ENCODE peak calls at places on chromosomes 2 and 18, in four cellular contexts. K is RCC 7860; L is stimulated activated CD8-positive, alpha-beta memory T cell treated with anti-CD3 and anti-CD28 coated beads, Interleukin-7, amount 100 ng/mL, for 4 hours; D is activated CD8-positive, alpha-beta memory T cell treated with anti-CD3 and anti-CD28 coated beads, Interleukin-2, amount 50 U/mL, for 48 hours. G is an unnamed sample.

GRCh38 chr2:108182489-108182888 is 57.3 kb upstream of the SULT1C3 start:
- DNase-seq in L (no peak), K (no peak), D (no peak), G (peak; percentile 23)

GRCh38 chr18:58402951-58403702 is 225.8 kb downstream of the ALPK2 start:
- DNase-seq in D (no peak), L (no peak), K (no peak), G (no peak)

GRCh38 chr18:33755918-33756590 is 178.0 kb downstream of the ASXL3 start:
- DNase-seq in L (no peak), K (peak; percentile 62), D (no peak), G (peak; percentile 58)

GRCh38 chr2:194591192-194591591 is 1065.8 kb upstream of the SLC39A10 start:
- DNase-seq in L (no peak), D (no peak), K (no peak), G (no peak)

GRCh38 chr2:29662841-29663240 is 258.5 kb downstream of the ALK start:
- DNase-seq in K (no peak), L (no peak), D (no peak), G (no peak)

GRCh38 chr2:71889991-71890684 is 257.5 kb downstream of the CYP26B1 start:
- DNase-seq in L (no peak), K (peak; percentile 85), D (no peak), G (no peak)

GRCh38 chr2:65097844-65098243 is 32.1 kb downstream of the RAB1A start:
- DNase-seq in K (no peak), L (no peak), D (no peak), G (no peak)

GRCh38 chr2:152038451-152038958 is 60.3 kb downstream of the CACNB4 start:
- DNase-seq in K (no peak), D (no peak), L (no peak), G (no peak)

GRCh38 chr2:236690726-236691125 is 121.1 kb downstream of the ACKR3 start:
- DNase-seq in L (no peak), K (no peak), D (no peak), G (no peak)

GRCh38 chr2:143694335-143694734 is 565.1 kb downstream of the ARHGAP15 start:
- DNase-seq in D (no peak), L (no peak), K (no peak), G (no peak)

GRCh38 chr18:75654928-75655745 is 227.6 kb upstream of the SMIM21 start:
- DNase-seq in L (no peak), K (no peak), D (no peak), G (no peak)

GRCh38 chr18:9918016-9918680 is 4.3 kb downstream of the VAPA start:
- DNase-seq in K (peak; percentile 22), D (no peak), L (no peak), G (no peak)

GRCh38 chr2:64526034-64526433 is 1.9 kb downstream of the AFTPH start:
- DNase-seq in K (no peak), L (no peak), D (no peak), G (no peak)

GRCh38 chr2:97774425-97774824 is 61.0 kb downstream of the ZAP70 start:
- DNase-seq in L (no peak), D (no peak), K (no peak), G (no peak)

GRCh38 chr2:42128731-42129486 is 40.2 kb upstream of the EML4 start:
- DNase-seq in D (no peak), K (peak; percentile 62), L (no peak), G (no peak)

GRCh38 chr2:206396216-206396615 is 47.1 kb upstream of the ADAM23 start:
- DNase-seq in K (no peak), L (no peak), D (no peak), G (no peak)

GRCh38 chr2:151973013-151973900 is 125.6 kb downstream of the CACNB4 start:
- DNase-seq in K (no peak), D (no peak), L (no peak), G (no peak)

GRCh38 chr18:79245517-79246001 is 150.2 kb upstream of the NFATC1 start:
- DNase-seq in L (no peak), K (no peak), D (no peak), G (no peak)

GRCh38 chr2:158726906-158727592 is 68.1 kb upstream of the DAPL1 start:
- DNase-seq in D (no peak), L (no peak), K (no peak), G (peak; percentile 33)

GRCh38 chr2:188269004-188269403 is 22.7 kb upstream of the GULP1 start:
- DNase-seq in L (no peak), D (no peak), K (no peak), G (no peak)

GRCh38 chr2:187302146-187302545 is 145.9 kb downstream of the CALCRL start:
- DNase-seq in D (no peak), L (no peak), K (no peak), G (no peak)

GRCh38 chr2:75079575-75079974 is 119.7 kb downstream of the TACR1 start:
- DNase-seq in D (no peak), K (no peak), L (no peak), G (no peak)

GRCh38 chr18:51070545-51070944 is 40.5 kb downstream of the SMAD4 start:
- DNase-seq in L (no peak), D (no peak), K (peak; percentile 40), G (no peak)

GRCh38 chr2:29910465-29910864 is 10.9 kb downstream of the ALK start:
- DNase-seq in D (no peak), L (no peak), K (no peak), G (no peak)

GRCh38 chr2:172333206-172333605 is 94.2 kb upstream of the ITGA6 start:
- DNase-seq in K (no peak), L (no peak), D (no peak), G (no peak)

GRCh38 chr2:191187105-191187829 is 36.5 kb upstream of the STAT4 start:
- DNase-seq in D (no peak), K (peak; percentile 21), L (no peak), G (no peak)

GRCh38 chr2:27324720-27325119 is 1.8 kb upstream of the MPV17 start:
- DNase-seq in D (no peak), L (no peak), K (no peak), G (no peak)

G was measured in NCI-H1694 treated with DMSO at 0.1 percent for 48 hours.